ENCODE peak calls at places on chromosomes 11 and 22, in six cellular contexts. W is HCT116, G is HepG2, A is stomach, T is lower leg skin, V is transverse colon. E is an unnamed sample.

GRCh38 chr11:27444801-27445215 is 27.8 kb downstream of the LGR4 start:
- DNase-seq in W (no peak), G (peak; percentile 28), A (no peak), T (no peak), V (no peak), E (no peak)

GRCh38 chr11:40816976-40817375 is 642.5 kb downstream of the LRRC4C start:
- DNase-seq in W (no peak), G (no peak), A (no peak), T (no peak), V (no peak), E (no peak)

GRCh38 chr11:94837317-94837716 is 69.2 kb downstream of the AMOTL1 start:
- DNase-seq in W (no peak), G (no peak), A (no peak), T (no peak), V (no peak), E (no peak)

GRCh38 chr22:30695351-30695762 is 683 bp downstream of the OSBP2 start:
- DNase-seq in W (no peak), G (no peak), A (no peak), T (no peak), V (no peak), E (no peak)

GRCh38 chr11:94849836-94850235 is 81.7 kb downstream of the AMOTL1 start:
- DNase-seq in W (no peak), G (no peak), A (no peak), T (no peak), V (no peak), E (no peak)

GRCh38 chr11:114036156-114036811 is 23.2 kb upstream of the ZBTB16 start:
- DNase-seq in W (peak; percentile 41), G (peak; percentile 60), A (peak; percentile 92), T (peak; percentile 79), V (peak; percentile 88), E (no peak)

GRCh38 chr11:100777118-100777517 is 90.0 kb downstream of the ARHGAP42 start:
- DNase-seq in W (peak; percentile 93), G (peak; percentile 65), A (peak; percentile 59), T (no peak), V (peak; percentile 44), E (no peak)

GRCh38 chr22:48301908-48302307 is 1525.8 kb downstream of the BRD1 start:
- DNase-seq in W (no peak), G (no peak), A (no peak), T (no peak), V (no peak), E (no peak)

GRCh38 chr22:20117656-20118571 is 888 bp upstream of the TRMT2A start:
- DNase-seq in W (no peak), G (no peak), A (no peak), T (no peak), V (peak; percentile 30), E (no peak)

GRCh38 chr11:118612378-118612777 is 5.0 kb downstream of the PHLDB1 start:
- DNase-seq in W (no peak), G (no peak), A (no peak), T (no peak), V (no peak), E (no peak)

GRCh38 chr11:67054851-67055523 is 1.7 kb upstream of the RHOD start:
- DNase-seq in W (peak; percentile 26), G (peak; percentile 94), A (peak; percentile 74), T (peak; percentile 57), V (peak; percentile 78), E (no peak)

GRCh38 chr22:24189249-24190158 is 8.2 kb downstream of the SUSD2 start:
- DNase-seq in W (no peak), G (peak; percentile 52), A (peak; percentile 84), T (peak; percentile 63), V (peak; percentile 73), E (no peak)

GRCh38 chr22:48757581-48757980 is 1070.1 kb downstream of the BRD1 start:
- DNase-seq in W (no peak), G (no peak), A (peak; percentile 14), T (peak; percentile 8), V (no peak), E (no peak)

GRCh38 chr11:69894126-69895047 is 75.2 kb upstream of the FGF3 start:
- DNase-seq in W (no peak), G (no peak), A (no peak), T (no peak), V (no peak), E (no peak)

GRCh38 chr11:65043881-65044501 is 3.0 kb downstream of the SAC3D1 start:
- DNase-seq in W (no peak), G (no peak), A (no peak), T (peak; percentile 53), V (peak; percentile 37), E (no peak)

GRCh38 chr11:68584097-68584496 is 100.2 kb upstream of the GAL start:
- DNase-seq in W (no peak), G (peak; percentile 15), A (peak; percentile 40), T (peak; percentile 22), V (peak; percentile 40), E (no peak)

GRCh38 chr22:31102441-31103081 is 4.8 kb downstream of the SELENOM start:
- DNase-seq in W (no peak), G (peak; percentile 84), A (peak; percentile 69), T (peak; percentile 81), V (peak; percentile 79), E (no peak)

GRCh38 chr11:47051217-47051616 is 114.7 kb downstream of the CSTPP1 start:
- DNase-seq in W (no peak), G (no peak), A (no peak), T (no peak), V (no peak), E (no peak)

DNA sequence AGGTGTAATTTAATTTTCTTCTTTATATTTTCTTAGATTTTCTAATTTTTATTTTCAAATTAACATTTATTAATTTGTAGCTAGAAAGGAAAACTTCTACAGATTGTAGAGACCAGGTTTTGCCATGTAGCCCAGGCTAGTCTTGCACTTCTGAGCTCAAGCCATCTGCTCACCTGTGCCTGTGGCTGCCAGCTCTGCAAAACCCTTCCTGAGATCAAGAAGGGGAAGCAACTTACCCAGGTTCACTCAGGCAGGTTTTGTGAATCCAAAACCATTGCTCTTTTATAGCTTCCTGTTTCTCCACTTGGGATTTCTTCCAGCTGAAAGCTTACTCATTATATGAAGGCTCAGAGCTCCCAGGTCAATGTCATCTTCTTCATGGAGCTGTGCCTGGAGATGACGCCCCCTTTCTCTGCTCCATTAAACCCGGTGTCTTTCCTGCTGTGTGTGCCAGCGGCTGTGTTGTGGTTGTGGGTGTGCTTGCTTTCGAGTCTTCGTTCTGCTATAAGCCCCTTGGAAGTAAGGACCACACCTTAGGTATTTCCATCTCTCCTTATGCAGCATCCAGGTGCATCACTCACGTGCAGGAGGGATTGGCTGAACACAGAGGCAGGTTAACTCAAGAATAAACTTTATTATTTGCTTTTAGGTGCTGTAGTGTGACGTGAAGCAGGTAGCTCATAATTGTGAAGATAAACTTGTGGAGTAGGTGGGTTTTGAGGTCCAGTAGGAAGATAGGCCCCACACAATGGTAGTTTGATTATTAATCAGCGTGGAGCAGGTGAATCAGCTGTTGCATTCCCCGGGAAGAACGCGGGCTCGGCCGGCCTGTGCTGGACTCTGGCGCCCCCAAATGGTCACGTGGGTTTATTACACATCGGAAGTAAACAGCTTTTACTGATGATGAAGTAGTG is 42.2 kb upstream of the INCENP start:
- DNase-seq in W (peak; percentile 64), G (peak; percentile 46), A (peak; percentile 87), T (peak; percentile 69), V (peak; percentile 86), E (no peak)
- TF ChIP-seq POLR2A in W (no peak), G (no peak), A (no peak), T (no peak), V (no peak), E (no peak)

GRCh38 chr22:37999640-38000272 is 15.4 kb upstream of the SOX10 start:
- DNase-seq in W (peak; percentile 75), G (no peak), A (no peak), T (no peak), V (no peak), E (no peak)

GRCh38 chr22:37996515-37997246 is 12.3 kb upstream of the SOX10 start:
- DNase-seq in W (no peak), G (no peak), A (no peak), T (no peak), V (no peak), E (no peak)

GRCh38 chr22:37998543-37998942 is 14.2 kb upstream of the SOX10 start:
- DNase-seq in W (no peak), G (peak; percentile 61), A (no peak), T (no peak), V (no peak), E (no peak)

GRCh38 chr22:37996079-37996478 is 11.7 kb upstream of the SOX10 start:
- DNase-seq in W (no peak), G (no peak), A (no peak), T (no peak), V (no peak), E (no peak)

GRCh38 chr22:37999236-37999635 is 14.9 kb upstream of the SOX10 start:
- DNase-seq in W (peak; percentile 29), G (no peak), A (no peak), T (peak; percentile 43), V (no peak), E (no peak)
- H3K4me3 ChIP-seq in W (no peak overlapping the region), G (no peak overlapping the region), A (no peak overlapping the region), T (no peak overlapping the region), V (no peak overlapping the region), E (no peak overlapping the region)

GRCh38 chr11:1566381-1567051 is 5.6 kb downstream of the DUSP8 start:
- DNase-seq in W (no peak), G (no peak), A (no peak), T (no peak), V (no peak), E (no peak)
- TF ChIP-seq CTCF in W (peak; percentile 22), G (peak; percentile 31), A (no peak), T (no peak), V (no peak), E (no peak)

GRCh38 chr11:4607111-4607510 is 920 bp downstream of the TRIM68 start:
- DNase-seq in W (no peak), G (no peak), A (no peak), T (no peak), V (no peak), E (no peak)

GRCh38 chr11:4605057-4605456 is 3.0 kb downstream of the TRIM68 start:
- DNase-seq in W (no peak), G (no peak), A (no peak), T (no peak), V (no peak), E (no peak)

GRCh38 chr11:4610258-4610935 is 2.4 kb upstream of the TRIM68 start:
- DNase-seq in W (no peak), G (no peak), A (no peak), T (no peak), V (no peak), E (no peak)

GRCh38 chr11:4606231-4607015 is 1.6 kb downstream of the TRIM68 start:
- DNase-seq in W (no peak), G (no peak), A (no peak), T (no peak), V (peak; percentile 22), E (no peak)

DNA sequence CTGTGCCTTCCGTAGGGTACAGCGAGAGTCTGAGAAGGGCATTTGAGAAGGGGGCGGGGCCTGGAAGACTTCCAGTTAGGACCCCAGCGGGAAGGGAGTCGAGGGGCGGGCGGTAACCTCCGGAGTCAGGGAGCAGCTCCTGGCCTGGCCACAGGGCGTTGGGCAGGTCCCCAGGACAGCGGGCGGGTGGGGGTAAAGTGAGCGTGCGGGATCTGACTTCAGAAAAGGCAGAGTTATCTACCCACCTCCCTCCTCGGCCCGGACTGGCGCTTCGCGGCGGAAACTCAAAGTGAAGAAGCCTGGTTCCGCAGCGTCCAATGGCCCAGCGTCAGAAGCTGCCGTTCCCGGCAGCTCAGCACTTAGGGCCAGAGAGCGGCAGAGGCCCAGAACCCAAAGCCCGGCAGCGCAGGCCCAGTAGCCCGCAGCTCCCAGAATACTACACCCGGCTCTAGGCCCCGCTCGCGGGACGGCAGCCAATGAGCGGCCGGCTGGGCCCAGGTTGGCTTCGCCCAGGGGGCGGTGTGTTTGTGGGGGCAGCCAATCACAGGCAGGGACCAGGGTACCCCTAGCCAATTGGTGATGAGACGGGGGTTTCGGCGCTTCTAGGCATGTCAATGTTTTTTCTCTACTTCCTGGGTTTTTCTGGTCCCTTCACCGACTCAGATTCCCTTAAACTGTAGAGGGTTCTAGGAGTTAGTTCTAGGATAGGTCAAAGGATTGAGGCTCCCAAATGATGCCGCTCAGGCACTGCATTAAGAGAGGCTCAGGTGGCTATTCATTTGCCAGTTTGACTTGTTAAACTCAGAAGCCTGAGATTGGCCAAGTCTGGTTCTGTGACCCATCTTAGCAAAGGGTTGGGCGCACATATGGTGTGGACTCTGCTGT is at the start of gene TRIM68:
- DNase-seq in W (peak; percentile 89), G (no peak), A (peak; percentile 96), T (peak; percentile 94), V (peak; percentile 96), E (peak; percentile 80)
- TF ChIP-seq POLR2A in W (peak; percentile 71), G (no peak), A (no peak), T (no peak), V (peak; percentile 73), E (no peak)

E was measured in esophagus squamous epithelium.